ENCODE peak calls at places on chromosomes 6 and 20, in six cellular contexts. P is cardiac muscle cell; S is astrocyte of the spinal cord; D is activated naive CD8-positive, alpha-beta T cell treated with anti-CD3 and anti-CD28 coated beads, Interleukin-2, amount 10 ng/mL, durations not matched to agents 7 days and 5 days; L is fibroblast of mammary gland; Y is GM23248. H is an unnamed sample.

GRCh38 chr6:33116881-33117711 is 41.3 kb downstream of the HLA-DPB1 start:
- DNase-seq in D (peak), L (no peak), P (peak), Y (peak), S (no peak), H (no peak)

GRCh38 chr6:158313989-158314388 is 1.7 kb downstream of the TULP4 start:
- DNase-seq in L (no peak), Y (no peak), S (no peak), P (no peak), D (peak), H (no peak)

GRCh38 chr6:129923520-129923919 is 62.4 kb upstream of the TMEM244 start:
- DNase-seq in Y (peak), D (no peak), L (peak), S (peak), P (no peak), H (no peak)

GRCh38 chr6:105106260-105106659 is 73.6 kb downstream of the POPDC3 start:
- DNase-seq in L (no peak), P (no peak), D (no peak), Y (no peak), S (no peak), H (no peak)

GRCh38 chr6:106309766-106310373 is 15.7 kb downstream of the ATG5 start:
- DNase-seq in D (no peak), S (peak), Y (peak), L (peak), P (no peak), H (peak)

GRCh38 chr6:52227495-52227894 is 16.8 kb downstream of the IL17F start:
- DNase-seq in P (no peak), Y (no peak), D (peak), S (no peak), L (peak), H (no peak)

GRCh38 chr6:68007717-68008116 is 627.4 kb upstream of the ADGRB3 start:
- DNase-seq in P (no peak), D (no peak), L (no peak), S (no peak), Y (no peak), H (no peak)

GRCh38 chr6:52574709-52575489 is 2.0 kb downstream of the TRAM2 start:
- DNase-seq in D (peak), P (no peak), L (peak), Y (peak), S (no peak), H (no peak)

GRCh38 chr6:125711013-125711675 is 38.3 kb upstream of the HEY2 start:
- DNase-seq in D (no peak), L (no peak), P (no peak), Y (no peak), S (no peak), H (no peak)

GRCh38 chr6:120405947-120406346 is 928.3 kb downstream of the TBC1D32 start:
- DNase-seq in L (no peak), Y (no peak), S (no peak), D (no peak), P (peak), H (no peak)

GRCh38 chr6:28922841-28923317 is 906 bp downstream of the TRIM27 start:
- DNase-seq in D (peak), S (peak), Y (peak), P (peak), L (peak), H (peak)

GRCh38 chr20:10733122-10733521 is 59.3 kb upstream of the JAG1 start:
- DNase-seq in S (no peak), Y (no peak), D (no peak), P (no peak), L (peak), H (no peak)

GRCh38 chr6:85544776-85545175 is 48.9 kb downstream of the SNX14 start:
- DNase-seq in Y (peak), S (no peak), D (no peak), P (no peak), L (peak), H (no peak)